ENCODE peak calls at places on chromosomes 2 and 18, in seven cellular contexts. One of them, this sample, is unnamed.

GRCh38 chr2:121360566-121361300 is 75.7 kb upstream of the TFCP2L1 start:
- DNase-seq in HFFc6: peak
- DNase-seq in GM13976: no peak
- DNase-seq in pancreas: peak
- DNase-seq in A549: peak
- DNase-seq in PC-9: peak
- DNase-seq in adrenal gland: peak
- DNase-seq in this sample: no peak

GRCh38 chr2:218289639-218290315 is 2.5 kb downstream of the TMBIM1 start:
- DNase-seq in HFFc6: no peak
- DNase-seq in GM13976: no peak
- DNase-seq in pancreas: no peak
- DNase-seq in A549: no peak
- DNase-seq in PC-9: no peak
- DNase-seq in adrenal gland: no peak
- DNase-seq in this sample: no peak

GRCh38 chr18:13597068-13597467 is 129.3 kb downstream of the FAM210A start:
- DNase-seq in HFFc6: no peak
- DNase-seq in GM13976: no peak
- DNase-seq in pancreas: no peak
- DNase-seq in A549: no peak
- DNase-seq in PC-9: no peak
- DNase-seq in adrenal gland: no peak
- DNase-seq in this sample: no peak

GRCh38 chr2:241036397-241036963 is 38.1 kb downstream of the SNED1 start:
- DNase-seq in HFFc6: no peak
- DNase-seq in GM13976: peak
- DNase-seq in pancreas: peak
- DNase-seq in A549: no peak
- DNase-seq in PC-9: peak
- DNase-seq in adrenal gland: no peak
- DNase-seq in this sample: peak

GRCh38 chr2:233082222-233082933 is 22.2 kb downstream of the INPP5D start:
- DNase-seq in HFFc6: no peak
- DNase-seq in GM13976: peak
- DNase-seq in pancreas: no peak
- DNase-seq in A549: no peak
- DNase-seq in PC-9: no peak
- DNase-seq in adrenal gland: no peak
- DNase-seq in this sample: peak

GRCh38 chr2:235390108-235390815 is 103.6 kb upstream of the AGAP1 start:
- DNase-seq in HFFc6: no peak
- DNase-seq in GM13976: no peak
- DNase-seq in pancreas: no peak
- DNase-seq in A549: peak
- DNase-seq in PC-9: peak
- DNase-seq in adrenal gland: no peak
- DNase-seq in this sample: peak

GRCh38 chr2:241582328-241582727 is 23.8 kb downstream of the BOK start:
- DNase-seq in HFFc6: no peak
- DNase-seq in GM13976: no peak
- DNase-seq in pancreas: no peak
- DNase-seq in A549: no peak
- DNase-seq in PC-9: no peak
- DNase-seq in adrenal gland: no peak
- DNase-seq in this sample: no peak

GRCh38 chr2:178513876-178514275 is 33.6 kb downstream of the PLEKHA3 start:
- DNase-seq in HFFc6: no peak
- DNase-seq in GM13976: no peak
- DNase-seq in pancreas: no peak
- DNase-seq in A549: no peak
- DNase-seq in PC-9: no peak
- DNase-seq in adrenal gland: no peak
- DNase-seq in this sample: no peak

GRCh38 chr2:221629478-221629877 is 57.4 kb upstream of the EPHA4 start:
- DNase-seq in HFFc6: peak
- DNase-seq in GM13976: no peak
- DNase-seq in pancreas: no peak
- DNase-seq in A549: peak
- DNase-seq in PC-9: peak
- DNase-seq in adrenal gland: no peak
- DNase-seq in this sample: no peak

GRCh38 chr2:177285892-177286715 is 21.6 kb upstream of the NFE2L2 start:
- DNase-seq in HFFc6: no peak
- DNase-seq in GM13976: no peak
- DNase-seq in pancreas: no peak
- DNase-seq in A549: no peak
- DNase-seq in PC-9: no peak
- DNase-seq in adrenal gland: no peak
- DNase-seq in this sample: no peak

GRCh38 chr2:236334122-236334876 is 70.1 kb upstream of the ASB18 start:
- DNase-seq in HFFc6: no peak
- DNase-seq in GM13976: no peak
- DNase-seq in pancreas: no peak
- DNase-seq in A549: no peak
- DNase-seq in PC-9: no peak
- DNase-seq in adrenal gland: no peak
- DNase-seq in this sample: no peak

GRCh38 chr2:160667811-160668210 is 174.2 kb upstream of the RBMS1 start:
- DNase-seq in HFFc6: no peak
- DNase-seq in GM13976: no peak
- DNase-seq in pancreas: no peak
- DNase-seq in A549: no peak
- DNase-seq in PC-9: no peak
- DNase-seq in adrenal gland: no peak
- DNase-seq in this sample: no peak

GRCh38 chr2:227871375-227871788 is at the start of gene DAW1:
- DNase-seq in HFFc6: no peak
- DNase-seq in GM13976: peak
- DNase-seq in pancreas: peak
- DNase-seq in A549: no peak
- DNase-seq in PC-9: peak
- DNase-seq in adrenal gland: peak
- DNase-seq in this sample: peak

GRCh38 chr2:234032301-234032856 is 18.1 kb upstream of the SPP2 start:
- DNase-seq in HFFc6: no peak
- DNase-seq in GM13976: no peak
- DNase-seq in pancreas: no peak
- DNase-seq in A549: peak
- DNase-seq in PC-9: no peak
- DNase-seq in adrenal gland: no peak
- DNase-seq in this sample: peak

GRCh38 chr2:627340-627709 is 49.9 kb downstream of the TMEM18 start:
- DNase-seq in HFFc6: no peak
- DNase-seq in GM13976: no peak
- DNase-seq in pancreas: no peak
- DNase-seq in A549: no peak
- DNase-seq in PC-9: no peak
- DNase-seq in adrenal gland: no peak
- DNase-seq in this sample: no peak

GRCh38 chr2:240205348-240205747 is 64.9 kb upstream of the OTOS start:
- DNase-seq in HFFc6: peak
- DNase-seq in GM13976: no peak
- DNase-seq in pancreas: no peak
- DNase-seq in A549: peak
- DNase-seq in PC-9: peak
- DNase-seq in adrenal gland: peak
- DNase-seq in this sample: no peak

GRCh38 chr2:169507698-169508097 is 1.8 kb upstream of the KLHL41 start:
- DNase-seq in HFFc6: peak
- DNase-seq in GM13976: peak
- DNase-seq in pancreas: no peak
- DNase-seq in A549: peak
- DNase-seq in PC-9: no peak
- DNase-seq in adrenal gland: no peak
- DNase-seq in this sample: no peak

GRCh38 chr2:54803783-54804758 is 80.6 kb downstream of the EML6 start:
- DNase-seq in HFFc6: no peak
- DNase-seq in GM13976: no peak
- DNase-seq in pancreas: no peak
- DNase-seq in A549: no peak
- DNase-seq in PC-9: no peak
- DNase-seq in adrenal gland: no peak
- DNase-seq in this sample: no peak

GRCh38 chr18:76495435-76496199 is 575 bp upstream of the ZNF516 start:
- DNase-seq in HFFc6: peak
- DNase-seq in GM13976: peak
- DNase-seq in pancreas: peak
- DNase-seq in A549: peak
- DNase-seq in PC-9: peak
- DNase-seq in adrenal gland: peak
- DNase-seq in this sample: peak

GRCh38 chr2:53315170-53315569 is 452.4 kb upstream of the CHAC2 start:
- DNase-seq in HFFc6: no peak
- DNase-seq in GM13976: no peak
- DNase-seq in pancreas: no peak
- DNase-seq in A549: no peak
- DNase-seq in PC-9: no peak
- DNase-seq in adrenal gland: no peak
- DNase-seq in this sample: no peak

GRCh38 chr2:142586693-142587432 is 290.6 kb upstream of the KYNU start:
- DNase-seq in HFFc6: no peak
- DNase-seq in GM13976: no peak
- DNase-seq in pancreas: peak
- DNase-seq in A549: no peak
- DNase-seq in PC-9: no peak
- DNase-seq in adrenal gland: no peak
- DNase-seq in this sample: peak

GRCh38 chr2:63831176-63831575 is 10.5 kb upstream of the UGP2 start:
- DNase-seq in HFFc6: no peak
- DNase-seq in GM13976: no peak
- DNase-seq in pancreas: no peak
- DNase-seq in A549: no peak
- DNase-seq in PC-9: no peak
- DNase-seq in adrenal gland: no peak
- DNase-seq in this sample: no peak

GRCh38 chr18:41899535-41899934 is 55.5 kb upstream of the PIK3C3 start:
- DNase-seq in HFFc6: no peak
- DNase-seq in GM13976: no peak
- DNase-seq in pancreas: no peak
- DNase-seq in A549: no peak
- DNase-seq in PC-9: no peak
- DNase-seq in adrenal gland: no peak
- DNase-seq in this sample: no peak
- TF ChIP-seq CTCF in HFFc6: peak
- TF ChIP-seq CTCF in GM13976: no peak
- TF ChIP-seq CTCF in pancreas: no peak
- TF ChIP-seq CTCF in A549: no peak
- TF ChIP-seq CTCF in PC-9: peak
- TF ChIP-seq CTCF in adrenal gland: no peak
- TF ChIP-seq CTCF in this sample: no peak

GRCh38 chr18:35122586-35123224 is 81.5 kb downstream of the MAPRE2 start:
- DNase-seq in HFFc6: no peak
- DNase-seq in GM13976: no peak
- DNase-seq in pancreas: no peak
- DNase-seq in A549: no peak
- DNase-seq in PC-9: no peak
- DNase-seq in adrenal gland: peak
- DNase-seq in this sample: no peak
- TF ChIP-seq CTCF in HFFc6: no peak
- TF ChIP-seq CTCF in GM13976: no peak
- TF ChIP-seq CTCF in pancreas: no peak
- TF ChIP-seq CTCF in A549: no peak
- TF ChIP-seq CTCF in PC-9: no peak
- TF ChIP-seq CTCF in adrenal gland: peak
- TF ChIP-seq CTCF in this sample: no peak

GRCh38 chr18:59196161-59196560 is 23.8 kb upstream of the GRP start:
- DNase-seq in HFFc6: no peak
- DNase-seq in GM13976: no peak
- DNase-seq in pancreas: no peak
- DNase-seq in A549: no peak
- DNase-seq in PC-9: no peak
- DNase-seq in adrenal gland: no peak
- DNase-seq in this sample: no peak

GRCh38 chr18:59202258-59202820 is 17.6 kb upstream of the GRP start:
- DNase-seq in HFFc6: peak
- DNase-seq in GM13976: no peak
- DNase-seq in pancreas: no peak
- DNase-seq in A549: no peak
- DNase-seq in PC-9: no peak
- DNase-seq in adrenal gland: no peak
- DNase-seq in this sample: no peak

GRCh38 chr18:59197636-59198035 is 22.3 kb upstream of the GRP start:
- DNase-seq in HFFc6: no peak
- DNase-seq in GM13976: no peak
- DNase-seq in pancreas: no peak
- DNase-seq in A549: no peak
- DNase-seq in PC-9: no peak
- DNase-seq in adrenal gland: no peak
- DNase-seq in this sample: no peak

GRCh38 chr18:59198215-59198614 is 21.7 kb upstream of the GRP start:
- DNase-seq in HFFc6: no peak
- DNase-seq in GM13976: no peak
- DNase-seq in pancreas: no peak
- DNase-seq in A549: no peak
- DNase-seq in PC-9: no peak
- DNase-seq in adrenal gland: no peak
- DNase-seq in this sample: no peak

GRCh38 chr18:59200787-59201186 is 19.2 kb upstream of the GRP start:
- DNase-seq in HFFc6: peak
- DNase-seq in GM13976: no peak
- DNase-seq in pancreas: no peak
- DNase-seq in A549: peak
- DNase-seq in PC-9: no peak
- DNase-seq in adrenal gland: no peak
- DNase-seq in this sample: peak
- TF ChIP-seq CTCF in HFFc6: peak
- TF ChIP-seq CTCF in GM13976: no peak
- TF ChIP-seq CTCF in pancreas: no peak
- TF ChIP-seq CTCF in A549: no peak
- TF ChIP-seq CTCF in PC-9: no peak
- TF ChIP-seq CTCF in adrenal gland: no peak
- TF ChIP-seq CTCF in this sample: no peak

GRCh38 chr18:11533942-11534496 is 75.4 kb upstream of the SLC35G4 start:
- DNase-seq in HFFc6: no peak
- DNase-seq in GM13976: no peak
- DNase-seq in pancreas: no peak
- DNase-seq in A549: no peak
- DNase-seq in PC-9: no peak
- DNase-seq in adrenal gland: no peak
- DNase-seq in this sample: no peak

GRCh38 chr18:11529081-11529480 is 80.3 kb upstream of the SLC35G4 start:
- DNase-seq in HFFc6: no peak
- DNase-seq in GM13976: no peak
- DNase-seq in pancreas: no peak
- DNase-seq in A549: no peak
- DNase-seq in PC-9: no peak
- DNase-seq in adrenal gland: no peak
- DNase-seq in this sample: no peak

GRCh38 chr18:11532758-11533512 is 76.5 kb upstream of the SLC35G4 start:
- DNase-seq in HFFc6: no peak
- DNase-seq in GM13976: no peak
- DNase-seq in pancreas: no peak
- DNase-seq in A549: no peak
- DNase-seq in PC-9: no peak
- DNase-seq in adrenal gland: no peak
- DNase-seq in this sample: no peak

DNA sequence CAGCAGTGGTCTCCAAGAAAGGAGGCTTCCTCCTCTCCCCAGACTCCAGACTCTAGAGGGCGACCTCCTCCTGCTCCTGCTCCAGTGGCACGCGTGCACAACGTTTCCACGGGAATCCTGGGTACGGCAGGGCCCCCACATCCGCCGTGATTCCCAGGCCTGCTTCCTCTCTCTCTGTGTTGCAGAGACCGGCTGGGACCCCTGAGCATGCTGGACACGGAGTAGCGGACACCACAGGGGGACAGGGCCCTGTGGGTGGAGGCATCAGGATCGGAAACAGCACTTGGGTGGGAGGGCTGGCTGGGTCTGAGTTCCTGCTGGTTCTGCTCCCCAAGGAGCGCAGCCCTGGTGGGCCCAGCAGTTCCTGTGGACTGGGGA is 75.9 kb upstream of the SLC35G4 start:
- DNase-seq in HFFc6: no peak
- DNase-seq in GM13976: no peak
- DNase-seq in pancreas: no peak
- DNase-seq in A549: no peak
- DNase-seq in PC-9: no peak
- DNase-seq in adrenal gland: no peak
- DNase-seq in this sample: no peak
- TF ChIP-seq CTCF in HFFc6: no peak
- TF ChIP-seq CTCF in GM13976: no peak
- TF ChIP-seq CTCF in pancreas: no peak
- TF ChIP-seq CTCF in A549: no peak
- TF ChIP-seq CTCF in PC-9: no peak
- TF ChIP-seq CTCF in adrenal gland: no peak
- TF ChIP-seq CTCF in this sample: no peak

This sample was measured in GM12865.